ENCODE peak calls at places on chromosomes 2 and 18, in eight cellular contexts. O is CD8-positive, alpha-beta memory T cell; I is right atrium auricular region; T is Karpas-422; Q is A673; H is stomach; U is IMR-90; J is Peyer's patch. E is an unnamed sample. For H3K36me3 and H3K4me1, the result is how much of the 10 kb centered on the place peaks cover.

GRCh38 chr18:33467531-33467930 is 27.0 kb upstream of the CCDC178 start:
- DNase-seq in J (no peak), I (no peak), O (no peak), Q (no peak), T (no peak), H (no peak), U (no peak), E (no peak)

GRCh38 chr2:132550285-132550684 is 119.7 kb downstream of the LYPD1 start:
- DNase-seq in U (no peak), H (no peak), Q (no peak), O (no peak), T (no peak), J (no peak), I (no peak), E (no peak)

GRCh38 chr2:207434903-207435302 is 94.9 kb upstream of the CREB1 start:
- DNase-seq in T (no peak), Q (no peak), U (no peak), O (no peak), J (no peak), H (no peak), I (no peak), E (no peak)

GRCh38 chr18:57267368-57267767 is 85.0 kb upstream of the ST8SIA3 start:
- DNase-seq in T (no peak), I (no peak), J (no peak), Q (no peak), O (no peak), U (no peak), H (no peak), E (no peak)

GRCh38 chr18:45780568-45780967 is 44.9 kb upstream of the SIGLEC15 start:
- DNase-seq in O (no peak), U (peak), J (no peak), H (no peak), Q (no peak), T (no peak), I (no peak), E (no peak)

GRCh38 chr2:189552991-189553404 is 27.6 kb downstream of the SLC40A1 start:
- DNase-seq in H (no peak), T (no peak), U (no peak), O (no peak), J (no peak), Q (no peak), I (no peak), E (no peak)

GRCh38 chr2:225173909-225174308 is 131.6 kb upstream of the DOCK10 start:
- DNase-seq in O (no peak), Q (no peak), T (no peak), I (no peak), H (no peak), U (no peak), J (no peak), E (no peak)

GRCh38 chr2:239114616-239115265 is 266.9 kb downstream of the TWIST2 start:
- DNase-seq in J (no peak), U (no peak), Q (peak), I (no peak), T (no peak), H (no peak), O (no peak), E (no peak)

GRCh38 chr2:204529795-204530463 is 15.3 kb upstream of the PARD3B start:
- DNase-seq in Q (no peak), T (no peak), I (no peak), H (no peak), U (no peak), O (no peak), J (peak), E (no peak)

GRCh38 chr2:179344280-179344961 is 79.8 kb upstream of the SESTD1 start:
- DNase-seq in H (no peak), Q (peak), J (no peak), O (no peak), U (peak), T (no peak), I (no peak), E (no peak)

GRCh38 chr2:26541401-26542193 is 63.7 kb upstream of the OTOF start:
- DNase-seq in J (no peak), U (no peak), H (no peak), Q (no peak), T (no peak), I (no peak), O (no peak), E (no peak)

GRCh38 chr2:215556979-215557378 is 121.1 kb upstream of the FN1 start:
- DNase-seq in J (no peak), Q (peak), I (no peak), O (no peak), U (peak), T (no peak), H (no peak), E (no peak)

GRCh38 chr2:25308599-25308998 is 33.1 kb downstream of the DNMT3A start:
- DNase-seq in T (no peak), Q (no peak), U (no peak), J (no peak), O (no peak), H (no peak), I (no peak), E (no peak)

GRCh38 chr2:238700506-238701050 is 147.3 kb upstream of the TWIST2 start:
- DNase-seq in H (no peak), U (no peak), O (no peak), Q (no peak), T (no peak), J (no peak), I (peak), E (no peak)

GRCh38 chr18:69397096-69397495 is 3.6 kb upstream of the DOK6 start:
- DNase-seq in T (no peak), H (no peak), I (no peak), J (no peak), O (no peak), Q (peak), U (peak), E (no peak)

GRCh38 chr2:65063426-65063825 is 7.2 kb downstream of the CEP68 start:
- DNase-seq in U (no peak), H (no peak), O (no peak), I (no peak), Q (no peak), J (no peak), T (no peak), E (no peak)

GRCh38 chr2:88159955-88160415 is 10.2 kb upstream of the THNSL2 start:
- DNase-seq in I (no peak), H (peak), T (peak), O (peak), Q (peak), U (peak), J (no peak), E (no peak)

GRCh38 chr2:27307545-27308358 is 493 bp downstream of the UCN start:
- DNase-seq in I (no peak), Q (peak), O (no peak), T (no peak), U (no peak), J (no peak), H (no peak), E (no peak)

GRCh38 chr2:149799296-149799695 is 211.7 kb upstream of the MMADHC start:
- DNase-seq in U (no peak), J (no peak), O (no peak), H (no peak), I (no peak), Q (peak), T (no peak), E (no peak)

GRCh38 chr2:64525323-64525625 is 1.1 kb downstream of the AFTPH start:
- DNase-seq in H (no peak), J (no peak), I (no peak), U (peak), O (no peak), Q (peak), T (peak), E (no peak)

GRCh38 chr18:3246636-3247242 is 862 bp upstream of the MYL12A start:
- DNase-seq in H (no peak), O (no peak), Q (no peak), I (no peak), T (no peak), J (peak), U (no peak), E (peak)

GRCh38 chr2:167784071-167784400 is 463.4 kb downstream of the STK39 start:
- DNase-seq in O (no peak), U (no peak), J (no peak), T (no peak), H (no peak), Q (no peak), I (no peak), E (no peak)

GRCh38 chr2:33583194-33583938 is 15.7 kb downstream of the FAM98A start:
- DNase-seq in I (no peak), Q (peak), O (peak), U (peak), H (no peak), T (peak), J (no peak), E (no peak)

GRCh38 chr2:229922449-229923386 is at the start of gene FBXO36:
- DNase-seq in Q (peak), I (peak), U (peak), O (no peak), H (peak), T (peak), J (peak), E (no peak)

GRCh38 chr18:3782901-3783300 is 332.9 kb downstream of the TGIF1 start:
- DNase-seq in T (no peak), U (peak), I (no peak), J (no peak), O (no peak), H (no peak), Q (no peak), E (no peak)

GRCh38 chr2:155766342-155767115 is 566.0 kb downstream of the NR4A2 start:
- DNase-seq in O (no peak), I (no peak), T (no peak), Q (no peak), H (no peak), J (no peak), U (no peak), E (no peak)

GRCh38 chr2:240856151-240856980 is 12.3 kb upstream of the AGXT start:
- DNase-seq in J (no peak), O (no peak), Q (no peak), I (no peak), H (no peak), T (peak), U (no peak), E (no peak)

DNA sequence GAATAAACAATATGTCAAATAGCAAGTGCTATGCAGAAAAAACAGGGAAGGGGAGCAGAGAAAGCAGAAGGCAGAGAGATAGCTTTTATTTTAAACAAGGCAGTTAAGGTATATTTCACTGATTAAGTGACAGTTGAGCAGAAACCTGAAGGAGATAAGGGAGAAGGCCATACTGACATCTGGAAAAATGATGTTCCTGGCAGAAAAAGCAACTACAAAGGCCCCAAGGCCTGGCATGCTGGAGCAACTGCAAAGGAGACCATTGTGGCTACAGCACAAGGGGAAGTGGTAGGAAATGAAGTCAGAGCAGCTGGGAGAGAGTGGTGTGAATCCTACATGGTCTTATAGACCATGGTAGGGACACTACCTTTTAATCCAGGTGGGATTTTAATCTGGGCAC is 8.9 kb upstream of the PCBP1 start:
- DNase-seq in O (no peak), T (no peak), J (no peak), H (no peak), U (no peak), Q (no peak), I (no peak), E (no peak)
- H3K36me3 ChIP-seq in O (under half), T (half or more), J (under half), H (under half), U (under half), Q (under half), I (half or more), E (under half)

DNA sequence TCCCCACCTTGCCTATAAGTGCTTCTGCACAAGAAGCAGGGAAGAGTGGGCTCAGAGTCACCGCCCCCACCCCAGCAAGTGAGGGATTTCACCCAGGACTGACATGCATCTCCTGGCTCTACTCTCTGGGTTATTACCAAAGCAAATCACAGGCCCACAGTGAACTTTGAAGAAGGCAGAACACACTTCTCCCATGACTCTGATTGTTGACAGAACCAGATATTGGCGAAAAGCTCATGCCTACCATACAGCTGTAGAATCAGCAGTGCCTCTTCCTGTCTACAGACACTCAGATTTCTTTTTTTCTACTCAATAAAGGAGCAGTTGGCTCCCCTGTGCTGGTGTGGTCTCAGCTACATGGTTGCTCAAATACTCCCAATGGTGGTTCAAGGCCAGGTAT is 513.0 kb upstream of the ID2 start:
- DNase-seq in Q (no peak), U (peak), I (no peak), O (no peak), T (no peak), H (no peak), J (no peak), E (no peak)
- H3K4me1 ChIP-seq in Q (under half), U (under half), I (under half), O (under half), T (under half), H (under half), J (under half), E (under half)

GRCh38 chr2:127993659-127994058 is 34.2 kb downstream of the SAP130 start:
- DNase-seq in I (no peak), O (no peak), T (no peak), U (no peak), Q (no peak), J (no peak), H (no peak), E (no peak)

GRCh38 chr2:127996160-127996559 is 31.7 kb downstream of the SAP130 start:
- DNase-seq in J (no peak), Q (no peak), I (no peak), U (no peak), T (no peak), H (no peak), O (no peak), E (no peak)

GRCh38 chr2:127991742-127992141 is 36.1 kb downstream of the SAP130 start:
- DNase-seq in H (no peak), Q (no peak), U (no peak), T (no peak), J (no peak), O (no peak), I (no peak), E (no peak)

GRCh38 chr2:127995725-127996124 is 32.1 kb downstream of the SAP130 start:
- DNase-seq in Q (no peak), I (no peak), T (no peak), J (no peak), U (no peak), O (no peak), H (no peak), E (no peak)
- H3K36me3 ChIP-seq in Q (half or more), I (half or more), T (under half), J (half or more), U (under half), O (under half), H (under half), E (half or more)

GRCh38 chr2:101778102-101778501 is 80.6 kb downstream of the MAP4K4 start:
- DNase-seq in H (no peak), T (no peak), J (no peak), O (no peak), Q (no peak), U (no peak), I (no peak), E (no peak)
- H3K4me1 ChIP-seq in H (half or more), T (under half), J (under half), O (half or more), Q (half or more), U (under half), I (half or more), E (half or more)

GRCh38 chr18:5376994-5377393 is 81.5 kb upstream of the ZBTB14 start:
- DNase-seq in T (no peak), O (no peak), J (no peak), I (no peak), H (no peak), U (no peak), Q (no peak), E (no peak)

GRCh38 chr18:5380581-5380980 is 85.1 kb upstream of the ZBTB14 start:
- DNase-seq in O (no peak), U (no peak), I (no peak), Q (no peak), J (no peak), H (no peak), T (no peak), E (no peak)
- H3K36me3 ChIP-seq in O (under half), U (under half), I (under half), Q (under half), J (under half), H (under half), T (under half), E (under half)

GRCh38 chr2:42903821-42904575 is 111.6 kb upstream of the HAAO start:
- DNase-seq in Q (no peak), H (no peak), U (no peak), T (no peak), J (no peak), I (peak), O (no peak), E (no peak)
- H3K4me1 ChIP-seq in Q (under half), H (under half), U (under half), T (under half), J (under half), I (half or more), O (under half), E (half or more)

GRCh38 chr2:172564376-172564775 is 8.5 kb downstream of the PDK1 start:
- DNase-seq in I (no peak), Q (no peak), J (no peak), U (no peak), O (no peak), T (no peak), H (no peak), E (no peak)
- H3K36me3 ChIP-seq in I (under half), Q (under half), J (under half), U (under half), O (under half), T (half or more), H (under half), E (half or more)

DNA sequence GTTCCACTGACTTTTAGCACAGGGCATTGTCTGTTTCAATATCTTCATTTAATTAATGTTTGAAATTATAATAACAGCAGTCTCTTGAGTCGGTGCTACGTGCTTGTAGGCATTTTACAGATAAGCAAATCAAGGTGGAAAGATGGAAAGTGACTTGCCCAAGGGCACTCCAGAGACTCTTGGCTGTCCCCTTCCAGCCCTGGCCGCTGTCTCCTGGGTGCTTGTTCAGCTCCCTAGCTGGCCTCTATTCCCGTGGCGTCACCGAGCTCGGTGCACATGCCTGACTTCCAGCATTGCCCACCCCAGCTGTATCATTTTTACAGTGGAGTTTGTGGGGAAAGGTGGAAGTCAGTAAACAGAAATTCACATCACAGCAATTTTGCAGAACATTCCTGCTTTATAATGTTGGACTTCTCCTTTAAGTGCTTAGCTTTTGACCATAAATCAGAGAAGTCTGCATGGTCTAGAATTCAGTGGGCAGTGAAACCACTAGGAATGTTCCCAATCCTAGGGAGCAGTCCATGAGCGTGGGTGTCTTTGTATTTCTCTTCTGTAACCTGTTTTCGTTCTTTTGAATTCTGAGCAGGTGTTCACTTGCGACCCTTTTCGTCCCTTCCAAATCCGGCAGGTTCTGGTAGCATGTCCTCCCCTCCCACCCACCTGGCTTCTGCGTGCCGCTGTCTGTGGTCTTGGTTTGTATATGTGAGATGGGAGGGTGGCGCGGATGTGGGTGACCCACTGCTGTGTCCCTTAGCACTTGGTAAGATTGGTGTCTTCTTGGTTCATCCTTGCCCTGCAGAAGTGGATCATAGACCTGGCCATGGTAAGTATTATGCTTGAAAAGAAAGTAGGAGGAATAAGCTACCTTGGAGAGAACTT is 8.4 kb downstream of the SLC66A3 start:
- DNase-seq in U (no peak), T (no peak), I (peak), J (no peak), H (no peak), O (no peak), Q (no peak), E (no peak)
- H3K4me1 ChIP-seq in U (under half), T (under half), I (under half), J (under half), H (under half), O (under half), Q (under half), E (under half)

GRCh38 chr18:62841405-62841804 is 126.1 kb downstream of the PHLPP1 start:
- DNase-seq in U (no peak), H (no peak), Q (no peak), T (no peak), J (no peak), O (no peak), I (no peak), E (no peak)
- H3K36me3 ChIP-seq in U (under half), H (under half), Q (under half), T (under half), J (under half), O (under half), I (under half), E (under half)

E was measured in heart right ventricle.